ENCODE peak calls at places on chromosome 18, in six cellular contexts. One of them, this sample, is unnamed.

GRCh38 chr18:59966913-59967312 is 67.1 kb downstream of the PMAIP1 start:
- DNase-seq in Calu3: no peak
- DNase-seq in tibial nerve: no peak
- DNase-seq in T-helper 9 cell: no peak
- DNase-seq in uterus: no peak
- DNase-seq in NCI-H2029: no peak
- DNase-seq in this sample: peak

GRCh38 chr18:8208716-8209115 is 400.5 kb upstream of the RAB12 start:
- DNase-seq in Calu3: no peak
- DNase-seq in tibial nerve: no peak
- DNase-seq in T-helper 9 cell: no peak
- DNase-seq in uterus: no peak
- DNase-seq in NCI-H2029: no peak
- DNase-seq in this sample: no peak

GRCh38 chr18:60663060-60663989 is 290.8 kb upstream of the MC4R start:
- DNase-seq in Calu3: no peak
- DNase-seq in tibial nerve: no peak
- DNase-seq in T-helper 9 cell: no peak
- DNase-seq in uterus: no peak
- DNase-seq in NCI-H2029: no peak
- DNase-seq in this sample: no peak

GRCh38 chr18:8116346-8117007 is 492.8 kb upstream of the RAB12 start:
- DNase-seq in Calu3: peak
- DNase-seq in tibial nerve: no peak
- DNase-seq in T-helper 9 cell: no peak
- DNase-seq in uterus: no peak
- DNase-seq in NCI-H2029: no peak
- DNase-seq in this sample: no peak

GRCh38 chr18:76860411-76860810 is 38.1 kb downstream of the ZNF236 start:
- DNase-seq in Calu3: no peak
- DNase-seq in tibial nerve: no peak
- DNase-seq in T-helper 9 cell: no peak
- DNase-seq in uterus: no peak
- DNase-seq in NCI-H2029: no peak
- DNase-seq in this sample: no peak

GRCh38 chr18:13147146-13147545 is 71.4 kb upstream of the LDLRAD4 start:
- DNase-seq in Calu3: no peak
- DNase-seq in tibial nerve: no peak
- DNase-seq in T-helper 9 cell: no peak
- DNase-seq in uterus: no peak
- DNase-seq in NCI-H2029: peak
- DNase-seq in this sample: no peak

GRCh38 chr18:56267334-56267733 is 371.1 kb downstream of the TXNL1 start:
- DNase-seq in Calu3: no peak
- DNase-seq in tibial nerve: no peak
- DNase-seq in T-helper 9 cell: no peak
- DNase-seq in uterus: no peak
- DNase-seq in NCI-H2029: no peak
- DNase-seq in this sample: no peak

GRCh38 chr18:32469190-32469611 is 1.5 kb downstream of the GAREM1 start:
- DNase-seq in Calu3: peak
- DNase-seq in tibial nerve: peak
- DNase-seq in T-helper 9 cell: no peak
- DNase-seq in uterus: peak
- DNase-seq in NCI-H2029: peak
- DNase-seq in this sample: peak

GRCh38 chr18:48914581-48915251 is 36.0 kb downstream of the SMAD7 start:
- DNase-seq in Calu3: no peak
- DNase-seq in tibial nerve: no peak
- DNase-seq in T-helper 9 cell: no peak
- DNase-seq in uterus: no peak
- DNase-seq in NCI-H2029: no peak
- DNase-seq in this sample: no peak